ENCODE peak calls at places on chromosome 1, in five cellular contexts. R, Z, D, T and E are unnamed samples.

GRCh38 chr1:56410405-56410804 is 169.0 kb downstream of the PLPP3 start:
- DNase-seq in R (no peak), D (no peak), T (no peak), Z (no peak), E (no peak)

GRCh38 chr1:154961207-154961496 is 430 bp downstream of the PYGO2 start:
- DNase-seq in Z (no peak), D (no peak), R (no peak), T (no peak), E (peak)

GRCh38 chr1:54325705-54326461 is 80.3 kb downstream of the SSBP3 start:
- DNase-seq in Z (peak), R (no peak), T (no peak), D (no peak), E (no peak)

GRCh38 chr1:201745023-201745422 is 83.9 kb upstream of the IPO9 start:
- DNase-seq in Z (no peak), D (no peak), R (peak), T (peak), E (peak)

GRCh38 chr1:218480137-218480536 is 135.0 kb downstream of the TGFB2 start:
- DNase-seq in D (no peak), T (peak), Z (no peak), R (peak), E (peak)

GRCh38 chr1:157135070-157135469 is 3.1 kb downstream of the ETV3 start:
- DNase-seq in R (no peak), D (no peak), Z (no peak), T (no peak), E (peak)

GRCh38 chr1:97190326-97190725 is 468.7 kb downstream of the PTBP2 start:
- DNase-seq in D (no peak), Z (peak), T (peak), R (peak), E (peak)

GRCh38 chr1:16145030-16145987 is 10.6 kb downstream of the EPHA2 start:
- DNase-seq in Z (no peak), D (peak), R (peak), T (peak), E (peak)

GRCh38 chr1:202223110-202223834 is 29.7 kb downstream of the LGR6 start:
- DNase-seq in T (no peak), D (no peak), Z (no peak), R (no peak), E (no peak)

GRCh38 chr1:109910963-109911798 is 532 bp downstream of the CSF1 start:
- DNase-seq in R (no peak), Z (no peak), D (no peak), T (no peak), E (no peak)

GRCh38 chr1:205319081-205320018 is 2.2 kb downstream of the NUAK2 start:
- DNase-seq in T (peak), D (no peak), Z (no peak), R (peak), E (peak)

GRCh38 chr1:151238467-151238739 is 16.1 kb upstream of the PSMD4 start:
- DNase-seq in D (no peak), T (peak), R (peak), Z (peak), E (peak)

GRCh38 chr1:6033986-6034749 is 11.5 kb upstream of the KCNAB2 start:
- DNase-seq in T (peak), D (peak), R (peak), Z (no peak), E (peak)

GRCh38 chr1:110728388-110728787 is 53.6 kb upstream of the KCNA3 start:
- DNase-seq in T (no peak), D (no peak), Z (no peak), R (no peak), E (no peak)

GRCh38 chr1:160429125-160429551 is 28.8 kb downstream of the VANGL2 start:
- DNase-seq in D (no peak), R (no peak), T (no peak), Z (no peak), E (no peak)

GRCh38 chr1:156487862-156488261 is 12.7 kb downstream of the MEF2D start:
- DNase-seq in D (no peak), T (no peak), Z (no peak), R (no peak), E (no peak)

GRCh38 chr1:40014812-40015594 is 25.5 kb upstream of the CAP1 start:
- DNase-seq in R (peak), Z (peak), D (no peak), T (peak), E (peak)

GRCh38 chr1:234981758-234982157 is 146.9 kb downstream of the TOMM20 start:
- DNase-seq in Z (no peak), R (no peak), D (no peak), T (no peak), E (no peak)

GRCh38 chr1:234978397-234979291 is 150.0 kb downstream of the TOMM20 start:
- DNase-seq in D (no peak), Z (no peak), T (peak), R (peak), E (peak)

GRCh38 chr1:234980657-234981396 is 147.8 kb downstream of the TOMM20 start:
- DNase-seq in R (peak), D (no peak), T (peak), Z (no peak), E (peak)

GRCh38 chr1:234979316-234980223 is 149.1 kb downstream of the TOMM20 start:
- DNase-seq in R (no peak), Z (no peak), D (no peak), T (no peak), E (no peak)

GRCh38 chr1:234980224-234980656 is 148.4 kb downstream of the TOMM20 start:
- DNase-seq in T (no peak), D (no peak), Z (no peak), R (no peak), E (no peak)
- H3K4me3 ChIP-seq in T (no peak), D (no peak), Z (no peak), R (no peak), E (no peak)

DNA sequence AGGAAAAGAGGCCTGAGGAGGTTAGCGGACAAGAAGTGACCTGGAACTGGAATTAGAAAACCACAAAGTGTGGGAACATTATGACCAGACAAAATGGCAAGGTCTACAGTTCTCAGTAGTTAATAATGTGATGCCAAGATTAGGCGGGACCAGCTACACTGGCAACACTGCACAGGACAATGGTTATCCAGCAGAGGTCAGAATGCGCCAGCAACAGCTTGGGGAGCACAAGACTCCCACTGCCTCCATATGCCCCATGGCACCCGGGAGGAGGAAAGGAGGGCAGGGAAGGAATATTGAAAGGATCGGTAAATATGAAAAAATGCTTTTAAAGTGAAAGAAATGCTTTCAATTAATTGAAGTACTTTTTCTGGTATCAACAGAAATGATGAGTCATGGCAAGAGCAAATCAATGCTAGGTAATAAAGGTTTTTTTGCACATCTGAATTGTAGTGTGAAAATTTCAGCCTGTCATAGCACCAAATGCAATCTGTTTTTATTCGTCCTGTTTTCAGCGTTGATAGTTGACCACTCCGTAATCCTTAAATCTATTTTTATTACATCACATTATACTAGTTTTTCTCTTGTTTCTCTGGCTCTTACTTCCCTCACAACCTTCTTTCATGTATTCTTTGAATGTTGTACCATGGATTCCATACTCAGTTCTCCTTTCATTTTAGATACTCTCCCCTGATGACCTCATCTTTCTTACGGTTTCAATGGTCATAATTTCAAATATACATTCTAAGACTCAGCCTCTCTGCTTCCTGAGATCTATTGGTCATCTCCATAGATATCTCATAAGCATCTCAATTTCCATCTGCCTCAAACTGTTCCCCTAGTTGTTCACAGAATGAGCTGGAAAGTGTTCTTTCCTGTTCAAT is 30.7 kb downstream of the VCAM1 start:
- DNase-seq in Z (no peak), D (no peak), R (no peak), T (no peak), E (no peak)
- TF ChIP-seq CTCF in Z (no peak), D (no peak), R (no peak), T (no peak), E (no peak)

GRCh38 chr1:2297246-2298011 is 69.3 kb downstream of the SKI start:
- DNase-seq in T (no peak), Z (no peak), D (no peak), R (no peak), E (no peak)
- H3K4me3 ChIP-seq in T (no peak), Z (no peak), D (no peak), R (no peak), E (no peak)

DNA sequence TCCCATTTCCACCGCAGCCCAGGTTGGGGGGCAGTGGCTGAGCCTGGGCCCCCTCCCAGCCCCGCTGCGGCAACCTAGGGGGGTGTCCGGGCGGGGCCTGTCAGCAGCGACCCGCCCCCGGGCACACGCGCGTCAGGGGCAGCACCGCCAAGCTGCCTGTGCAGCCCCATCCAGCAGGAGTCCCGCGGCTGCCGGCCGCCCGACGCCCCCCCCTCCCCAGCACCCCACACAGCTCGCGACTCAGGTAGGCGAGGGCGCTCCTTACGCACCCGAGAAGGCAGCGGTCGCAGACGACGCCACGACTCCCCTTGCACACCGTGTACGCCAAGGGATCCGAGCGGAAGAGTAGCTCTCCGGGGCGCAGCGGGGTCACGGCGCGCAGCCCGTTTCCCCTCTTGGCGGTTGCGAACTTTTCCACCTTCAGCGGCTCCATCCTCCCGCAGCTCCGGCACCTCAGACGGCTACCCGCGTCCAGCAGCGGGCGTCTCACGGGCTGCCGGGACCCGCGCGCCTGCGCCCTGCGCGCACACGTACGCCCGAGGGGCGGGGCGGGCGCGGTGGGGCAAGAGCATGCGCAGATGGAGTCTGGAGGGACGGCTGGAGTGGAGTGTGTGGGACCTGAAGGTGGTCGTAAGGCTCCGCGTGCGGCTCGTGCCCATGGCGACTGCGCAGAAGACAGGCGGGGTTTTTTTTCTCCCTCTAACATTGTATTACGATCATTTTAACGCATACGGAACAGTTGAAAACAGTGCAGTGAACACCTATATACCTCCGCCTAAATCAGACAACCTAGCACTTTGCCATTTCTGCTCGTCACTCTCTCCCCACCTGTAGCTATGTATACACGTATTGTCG is at the start of gene SMYD3:
- DNase-seq in T (peak), D (peak), R (peak), Z (peak), E (peak)
- TF ChIP-seq CTCF in T (peak), D (peak), R (no peak), Z (no peak), E (peak)

GRCh38 chr1:58238846-58239245 is 307.7 kb downstream of the OMA1 start:
- DNase-seq in R (no peak), T (no peak), D (no peak), Z (no peak), E (no peak)
- H3K4me3 ChIP-seq in R (no peak), T (no peak), D (no peak), Z (no peak), E (no peak)

DNA sequence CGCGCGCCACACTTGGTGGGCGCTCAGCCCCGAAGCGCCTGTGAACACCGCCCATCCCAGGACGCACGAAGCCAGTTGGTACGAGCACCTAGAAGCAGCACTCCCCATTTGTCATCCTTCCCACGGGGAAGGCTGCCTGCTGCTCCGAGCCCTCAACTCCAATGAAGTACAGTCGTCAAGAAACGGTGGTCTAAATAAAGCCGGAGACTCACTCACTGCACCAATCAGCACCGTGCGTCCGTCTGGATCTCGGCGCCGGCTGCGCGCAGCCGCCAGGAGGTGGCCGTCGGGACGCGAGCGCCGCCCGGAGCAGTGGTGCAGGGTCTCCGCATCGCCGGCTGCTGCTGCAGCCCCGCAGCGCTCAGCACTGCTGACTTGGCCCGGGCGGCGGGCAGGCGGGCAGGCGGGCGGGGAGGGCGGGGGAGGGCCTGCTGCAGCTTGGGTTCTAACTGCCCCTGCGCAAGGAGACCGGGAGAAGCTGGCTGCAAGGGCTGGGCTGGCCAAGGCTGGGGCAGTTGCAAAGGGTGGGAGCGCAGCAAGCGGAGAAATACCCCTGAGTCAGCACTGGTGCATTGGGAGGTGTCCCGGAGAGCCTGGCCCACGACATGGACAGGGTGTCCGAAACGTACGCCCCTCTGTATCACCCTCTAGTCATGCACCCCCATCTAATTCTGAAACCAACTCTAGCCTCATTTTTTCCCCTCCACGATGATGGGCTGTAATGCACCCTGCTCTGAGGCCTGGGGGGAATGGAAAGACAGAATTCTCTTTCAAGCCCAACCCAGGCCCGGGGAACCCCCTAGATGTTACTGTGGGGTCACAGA is 35.8 kb upstream of the H6PD start:
- DNase-seq in T (no peak), Z (no peak), R (peak), D (peak), E (no peak)
- TF ChIP-seq CTCF in T (peak), Z (no peak), R (no peak), D (peak), E (no peak)

DNA sequence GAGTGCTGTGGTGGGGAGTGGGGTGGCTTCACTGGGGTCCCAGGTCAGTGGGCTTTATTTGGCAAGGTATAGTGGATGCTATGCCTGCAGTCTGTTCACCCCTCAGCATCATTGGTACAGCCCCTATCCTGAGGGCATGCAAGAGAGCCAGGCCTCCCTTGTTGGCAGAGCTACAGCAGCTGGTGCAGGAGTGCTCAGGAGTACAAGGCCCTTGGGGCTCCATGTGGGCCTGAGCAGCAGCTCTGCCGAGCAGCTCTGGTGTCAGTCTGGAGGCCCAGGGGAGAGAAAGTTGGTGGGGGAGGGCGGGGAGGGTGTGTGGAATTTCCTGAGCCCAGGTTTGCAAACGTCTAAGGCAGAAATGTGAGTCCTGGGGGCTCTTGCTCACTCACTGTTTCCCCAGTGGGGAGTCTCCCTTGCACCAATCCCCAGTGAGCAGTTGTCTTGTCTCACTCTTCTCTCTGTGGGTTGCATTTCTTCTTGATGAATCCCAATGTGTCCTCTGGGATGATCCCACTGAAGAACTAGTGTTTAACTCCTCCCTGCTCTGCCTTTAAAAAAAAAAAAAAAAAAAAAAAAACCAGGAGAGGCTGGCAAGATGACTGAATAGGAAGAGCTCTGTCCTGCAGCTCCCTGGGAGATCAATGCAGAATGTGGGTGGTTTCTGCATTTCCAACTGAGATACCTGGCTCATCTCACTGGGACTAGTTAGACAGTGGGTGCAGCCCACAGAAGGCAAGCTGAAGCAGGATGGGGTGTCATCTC is 39.5 kb upstream of the CYP4X1 start:
- DNase-seq in D (no peak), Z (no peak), T (no peak), R (no peak), E (no peak)
- H3K4me3 ChIP-seq in D (no peak), Z (no peak), T (no peak), R (no peak), E (no peak)

DNA sequence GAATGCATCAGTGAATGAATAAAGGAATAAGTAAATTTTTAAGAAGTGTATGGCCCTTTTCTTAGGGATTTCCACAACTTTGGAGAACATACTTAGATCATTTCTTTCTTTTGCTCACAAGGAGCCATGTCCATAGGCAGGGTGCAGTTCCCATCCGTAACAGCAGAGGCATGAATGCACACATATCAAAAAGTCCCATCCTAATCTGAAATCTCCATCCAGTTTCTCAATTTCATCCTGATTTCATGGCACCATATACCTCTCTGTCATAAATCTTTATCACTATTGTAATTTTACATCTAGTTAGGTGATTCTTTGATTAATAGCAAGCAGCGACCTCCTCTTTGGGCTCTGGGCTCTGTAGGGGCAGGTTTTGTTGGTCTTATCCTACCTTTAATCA is 359.2 kb downstream of the RRAGC start:
- DNase-seq in Z (no peak), D (no peak), T (peak), R (no peak), E (peak)
- TF ChIP-seq CTCF in Z (peak), D (peak), T (peak), R (peak), E (peak)